ENCODE peak calls at places on chromosomes 6 and 20, in four cellular contexts. A, Y, Z and G are unnamed samples.
A peak's percentile ranks its signal among the peaks of the same experiment; 100 is the strongest.

GRCh38 chr6:5261545-5262109 is 314 bp downstream of the FARS2 start:
- DNase-seq in Y (no peak), Z (no peak), A (no peak), G (no peak)

GRCh38 chr20:33076662-33077398 is 2.6 kb upstream of the BPIFB4 start:
- DNase-seq in A (peak; percentile 20), Y (no peak), Z (peak; percentile 28), G (peak; percentile 6)

GRCh38 chr6:132456700-132457143 is 55.4 kb upstream of the MOXD1 start:
- DNase-seq in Y (no peak), Z (no peak), A (peak; percentile 7), G (no peak)

GRCh38 chr20:6959900-6960312 is 192.4 kb downstream of the BMP2 start:
- DNase-seq in A (no peak), Y (no peak), Z (no peak), G (no peak)

GRCh38 chr6:31972709-31973350 is 892 bp upstream of the DXO start:
- DNase-seq in A (no peak), Y (no peak), Z (no peak), G (peak; percentile 48)

GRCh38 chr6:135624402-135625297 is 127.1 kb upstream of the AHI1 start:
- DNase-seq in Z (no peak), Y (no peak), A (no peak), G (no peak)

GRCh38 chr6:35238843-35239289 is 20.7 kb upstream of the ZNF76 start:
- DNase-seq in A (no peak), Y (no peak), Z (no peak), G (no peak)

GRCh38 chr6:12296255-12296573 is 6.1 kb downstream of the EDN1 start:
- DNase-seq in Z (no peak), Y (no peak), A (no peak), G (peak; percentile 91)

GRCh38 chr6:17633465-17634188 is 33.5 kb downstream of the FAM8A1 start:
- DNase-seq in Z (no peak), Y (peak; percentile 2), A (peak; percentile 13), G (no peak)

GRCh38 chr6:35678021-35678654 is 10.6 kb downstream of the FKBP5 start:
- DNase-seq in Y (no peak), Z (no peak), A (no peak), G (peak; percentile 65)

GRCh38 chr20:1122388-1123315 is 4.2 kb downstream of the PSMF1 start:
- DNase-seq in Y (no peak), A (peak; percentile 15), Z (no peak), G (peak; percentile 62)

GRCh38 chr6:14639983-14640599 is 522.5 kb downstream of the CD83 start:
- DNase-seq in Z (peak; percentile 68), Y (no peak), A (no peak), G (no peak)

GRCh38 chr20:33568378-33569289 is 78.7 kb downstream of the CBFA2T2 start:
- DNase-seq in A (no peak), Z (peak; percentile 65), Y (no peak), G (no peak)

GRCh38 chr6:118649918-118650499 is 1.4 kb downstream of the CEP85L start:
- DNase-seq in Z (no peak), A (no peak), Y (no peak), G (no peak)

GRCh38 chr20:44886276-44886671 is 769 bp downstream of the YWHAB start:
- DNase-seq in A (no peak), Z (no peak), Y (no peak), G (peak; percentile 8)

GRCh38 chr6:111057074-111057752 is 30.1 kb upstream of the SLC16A10 start:
- DNase-seq in A (peak; percentile 45), Y (no peak), Z (peak; percentile 63), G (peak; percentile 50)

GRCh38 chr6:99821164-99821563 is 172.9 kb downstream of the MCHR2 start:
- DNase-seq in Y (no peak), Z (peak; percentile 3), A (no peak), G (no peak)

GRCh38 chr6:7185561-7185960 is 77.8 kb downstream of the RREB1 start:
- DNase-seq in A (no peak), Y (no peak), Z (no peak), G (no peak)

GRCh38 chr6:145842693-145843546 is 28.3 kb upstream of the FBXO30 start:
- DNase-seq in Y (no peak), A (no peak), Z (no peak), G (no peak)

GRCh38 chr6:13519839-13520238 is 32.4 kb upstream of the GFOD1 start:
- DNase-seq in Z (no peak), A (no peak), Y (no peak), G (no peak)

GRCh38 chr20:11103866-11104265 is 430.1 kb upstream of the JAG1 start:
- DNase-seq in Y (no peak), Z (no peak), A (no peak), G (peak; percentile 18)

GRCh38 chr6:34248198-34248726 is 544 bp downstream of the SMIM29 start:
- DNase-seq in Z (peak; percentile 59), Y (peak; percentile 47), A (peak; percentile 62), G (peak; percentile 58)

GRCh38 chr20:61805781-61806180 is 259.9 kb downstream of the TAF4 start:
- DNase-seq in Z (no peak), A (no peak), Y (no peak), G (no peak)

GRCh38 chr6:137571854-137572253 is 77.7 kb upstream of the OLIG3 start:
- DNase-seq in Z (peak; percentile 41), A (peak; percentile 71), Y (peak; percentile 45), G (peak; percentile 32)

GRCh38 chr6:70520575-70520974 is 46.2 kb upstream of the SDHAF4 start:
- DNase-seq in Z (peak; percentile 33), Y (no peak), A (peak; percentile 32), G (no peak)

GRCh38 chr6:169661357-169661756 is 40.5 kb downstream of the WDR27 start:
- DNase-seq in Z (no peak), A (no peak), Y (no peak), G (no peak)

GRCh38 chr20:32649697-32650471 is 23.9 kb downstream of the C20orf203 start:
- DNase-seq in Y (no peak), A (no peak), Z (no peak), G (no peak)